ENCODE peak calls at places on chromosomes 5 and 9, in five cellular contexts. L is tibial artery, T is PC-3, J is right atrium auricular region, C is astrocyte. O is an unnamed sample.

GRCh38 chr5:74536658-74537057 is 103.9 kb downstream of the ENC1 start:
- DNase-seq in L (no peak), T (no peak), J (no peak), C (no peak), O (no peak)

GRCh38 chr9:108751301-108751824 is 104.4 kb downstream of the ACTL7B start:
- DNase-seq in L (no peak), T (no peak), J (no peak), C (no peak), O (no peak)

GRCh38 chr5:6365142-6365976 is 13.0 kb downstream of the MED10 start:
- DNase-seq in L (no peak), T (peak; percentile 79), J (peak; percentile 56), C (peak; percentile 16), O (no peak)

GRCh38 chr5:129431406-129431805 is 28.7 kb upstream of the ADAMTS19 start:
- DNase-seq in L (no peak), T (no peak), J (no peak), C (no peak), O (no peak)

GRCh38 chr9:93893194-93893593 is 62.0 kb downstream of the BARX1 start:
- DNase-seq in L (no peak), T (no peak), J (no peak), C (no peak), O (no peak)

GRCh38 chr5:54520438-54520846 is 2.9 kb downstream of the SNX18 start:
- DNase-seq in L (peak; percentile 41), T (peak; percentile 20), J (no peak), C (peak; percentile 56), O (no peak)

GRCh38 chr9:134059188-134059641 is 8.6 kb downstream of the BRD3 start:
- DNase-seq in L (peak; percentile 16), T (no peak), J (no peak), C (no peak), O (no peak)

GRCh38 chr5:139650031-139650688 is 2.0 kb downstream of the CXXC5 start:
- DNase-seq in L (no peak), T (no peak), J (no peak), C (no peak), O (no peak)

GRCh38 chr5:36305571-36306326 is 4.0 kb upstream of the RANBP3L start:
- DNase-seq in L (peak; percentile 36), T (peak; percentile 63), J (no peak), C (peak; percentile 14), O (peak; percentile 68)

GRCh38 chr9:94900222-94901018 is 173.9 kb downstream of the AOPEP start:
- DNase-seq in L (no peak), T (peak; percentile 82), J (no peak), C (peak; percentile 96), O (no peak)

GRCh38 chr5:68182534-68182933 is 33.0 kb upstream of the PIK3R1 start:
- DNase-seq in L (no peak), T (no peak), J (no peak), C (no peak), O (no peak)

GRCh38 chr5:142537938-142538337 is 148.0 kb downstream of the FGF1 start:
- DNase-seq in L (no peak), T (no peak), J (no peak), C (no peak), O (no peak)

GRCh38 chr5:160675988-160676387 is 176.0 kb downstream of the ATP10B start:
- DNase-seq in L (no peak), T (no peak), J (no peak), C (no peak), O (no peak)

GRCh38 chr9:124258765-124259272 is 1.1 kb downstream of the NEK6 start:
- DNase-seq in L (no peak), T (peak; percentile 2), J (no peak), C (no peak), O (no peak)

GRCh38 chr5:141732417-141732816 is 50.4 kb upstream of the ARAP3 start:
- DNase-seq in L (no peak), T (no peak), J (no peak), C (no peak), O (no peak)

GRCh38 chr9:132018957-132019405 is 60.7 kb downstream of the MED27 start:
- DNase-seq in L (no peak), T (no peak), J (no peak), C (peak; percentile 49), O (no peak)

GRCh38 chr5:18745988-18746615 is 1111.8 kb downstream of the TAF11L14 start:
- DNase-seq in L (no peak), T (peak; percentile 79), J (no peak), C (no peak), O (no peak)

GRCh38 chr5:171984748-171985419 is 21.6 kb downstream of the FBXW11 start:
- DNase-seq in L (no peak), T (peak; percentile 81), J (no peak), C (peak; percentile 99), O (no peak)

GRCh38 chr5:6820851-6821479 is 107.7 kb downstream of the TENT4A start:
- DNase-seq in L (no peak), T (peak; percentile 60), J (no peak), C (no peak), O (no peak)

GRCh38 chr9:93686880-93687236 is 110.5 kb downstream of the PHF2 start:
- DNase-seq in L (no peak), T (no peak), J (peak; percentile 28), C (no peak), O (no peak)

GRCh38 chr5:34998058-34998789 is 49.5 kb downstream of the AGXT2 start:
- DNase-seq in L (no peak), T (peak; percentile 11), J (no peak), C (peak; percentile 53), O (peak; percentile 40)

GRCh38 chr9:88874391-88874790 is 116.9 kb upstream of the S1PR3 start:
- DNase-seq in L (no peak), T (peak; percentile 8), J (no peak), C (peak; percentile 23), O (no peak)

GRCh38 chr5:69414885-69415583 is at the start of gene MARVELD2:
- DNase-seq in L (peak; percentile 38), T (peak; percentile 90), J (no peak), C (peak; percentile 14), O (no peak)

GRCh38 chr5:144698454-144698853 is 527.8 kb downstream of the KCTD16 start:
- DNase-seq in L (no peak), T (peak; percentile 1), J (no peak), C (peak; percentile 45), O (no peak)

DNA sequence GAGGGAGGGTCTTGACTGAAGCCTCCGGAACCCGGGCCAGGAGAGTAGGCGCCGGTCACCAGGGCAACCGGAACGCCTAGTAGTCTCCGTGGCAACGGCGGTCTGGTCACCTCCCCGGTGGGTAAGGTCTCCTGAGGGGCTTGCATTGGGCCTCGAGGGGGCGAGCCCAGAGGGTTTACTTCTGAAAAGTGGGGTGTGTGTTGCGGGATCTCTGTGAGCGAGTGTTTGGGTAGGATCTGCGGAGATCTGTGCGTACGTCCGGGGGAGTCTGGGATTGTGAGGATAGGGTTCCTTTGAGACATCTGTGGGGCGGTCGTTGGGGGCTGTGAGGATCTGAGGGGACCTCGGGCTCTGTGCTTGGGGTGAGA is at the start of gene FAM221B:
- DNase-seq in L (peak; percentile 35), T (no peak), J (no peak), C (no peak), O (no peak)
- H3K27ac ChIP-seq in L (peak within 1 kb of the TSS; percentile 99), T (no peak within 1 kb of the TSS), J (peak within 1 kb of the TSS; percentile 95), C (peak within 1 kb of the TSS; percentile 73), O (peak within 1 kb of the TSS; percentile 80)

DNA sequence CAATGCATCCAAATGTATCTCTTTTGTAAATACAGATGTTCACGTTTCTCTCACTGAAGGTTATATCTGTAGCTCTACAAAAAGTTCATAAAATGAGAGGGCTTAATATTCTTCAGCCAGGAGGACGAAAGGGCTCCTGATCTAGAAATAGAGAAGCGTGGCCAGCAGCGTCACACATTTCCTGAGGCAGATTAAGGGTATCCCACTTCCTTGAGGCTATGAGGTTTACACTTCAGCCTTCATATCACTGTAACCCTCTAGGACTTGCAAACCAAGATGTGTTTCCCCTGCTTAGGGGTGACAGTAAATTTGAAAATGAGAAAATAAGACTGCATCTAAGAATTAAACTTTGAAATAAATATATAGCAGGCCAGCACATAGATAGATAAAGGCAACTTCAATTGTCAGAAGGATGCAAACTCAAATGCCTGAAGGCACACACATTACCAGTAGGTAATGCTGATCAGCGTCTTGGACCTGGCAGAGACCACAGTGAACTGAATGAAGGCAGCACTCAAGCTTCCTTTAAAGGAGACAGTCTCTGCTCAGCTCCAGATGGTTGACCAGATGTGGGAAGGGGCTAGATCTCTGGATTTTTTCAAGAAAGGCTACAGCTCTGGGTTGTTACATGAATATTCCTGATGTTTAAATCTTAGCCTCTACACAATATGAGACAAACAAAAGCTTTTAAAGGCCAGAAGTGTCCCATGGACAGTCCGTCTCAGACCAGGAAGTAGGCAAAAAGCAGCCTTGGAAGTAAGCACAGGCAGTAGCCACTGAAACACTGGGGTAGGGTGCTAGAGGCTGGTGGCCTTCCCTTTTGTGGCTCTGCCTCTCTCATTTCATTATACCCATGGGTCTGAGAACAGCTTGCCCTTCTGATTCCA is 197.7 kb downstream of the MCTP1 start:
- DNase-seq in L (no peak), T (no peak), J (no peak), C (no peak), O (no peak)
- H3K4me3 ChIP-seq in L (no peak overlapping the region), T (no peak overlapping the region), J (no peak overlapping the region), C (no peak overlapping the region), O (no peak overlapping the region)

DNA sequence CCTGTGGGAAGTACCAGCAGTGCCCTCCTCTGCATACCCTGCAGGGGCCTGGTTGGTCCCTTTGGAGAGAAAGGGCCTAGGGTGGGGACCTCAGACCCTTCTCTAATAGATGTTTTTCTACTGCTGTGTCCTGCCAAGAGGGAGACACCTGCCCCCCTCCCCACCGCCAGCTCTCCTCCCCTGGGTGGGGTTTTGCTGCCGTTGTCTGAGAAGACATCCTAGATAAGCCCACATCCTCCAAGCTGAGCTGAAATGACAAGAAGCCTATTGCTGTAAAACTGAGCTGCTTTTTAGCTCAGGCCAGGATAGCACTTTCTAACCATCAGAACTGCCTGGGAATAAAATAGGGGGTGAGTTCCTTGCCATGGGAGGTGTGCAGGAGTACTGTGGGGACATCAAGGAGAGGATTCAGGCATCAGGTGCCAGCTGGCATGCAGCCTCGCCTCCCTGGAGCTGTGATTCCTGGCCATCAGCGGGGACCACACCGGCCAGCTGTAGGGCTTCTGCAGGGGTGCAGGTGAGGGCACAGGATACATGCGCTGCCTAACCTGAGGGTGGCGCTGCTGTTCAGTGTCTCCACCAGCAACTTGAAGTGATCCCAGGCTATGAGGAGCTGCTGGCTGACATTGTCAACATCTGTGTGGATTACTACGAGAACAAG is 37.9 kb downstream of the CYFIP2 start:
- DNase-seq in L (no peak), T (peak; percentile 57), J (no peak), C (no peak), O (no peak)
- H3K27ac ChIP-seq in L (no peak overlapping the region), T (no peak overlapping the region), J (no peak overlapping the region), C (no peak overlapping the region), O (no peak overlapping the region)

GRCh38 chr9:128771745-128772519 is at the start of gene ZER1:
- DNase-seq in L (peak; percentile 92), T (peak; percentile 86), J (peak; percentile 92), C (peak; percentile 67), O (peak; percentile 89)
- H3K4me3 ChIP-seq in L (peak within 1 kb of the TSS; percentile 84), T (peak within 1 kb of the TSS; percentile 87), J (peak within 1 kb of the TSS; percentile 86), C (peak within 1 kb of the TSS; percentile 81), O (peak within 1 kb of the TSS; percentile 89)

DNA sequence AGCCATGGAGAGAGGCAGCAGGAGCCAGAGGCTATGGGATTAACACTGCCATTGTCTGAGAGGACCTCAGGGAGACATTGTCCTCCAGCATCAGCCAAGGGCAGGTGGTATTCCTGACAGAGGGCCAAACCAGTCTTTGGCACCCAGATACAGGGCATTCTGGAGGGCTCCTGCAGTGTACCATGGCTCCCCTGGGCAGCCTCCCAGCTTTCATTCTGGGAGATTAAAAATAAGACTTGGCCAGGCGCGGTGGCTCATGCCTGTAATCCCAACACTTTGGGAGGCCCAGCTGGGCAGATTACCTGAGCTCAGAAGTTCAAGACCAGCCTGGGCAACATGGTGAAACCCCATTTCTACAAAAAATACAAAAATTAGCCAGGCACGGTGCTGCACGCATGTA is 4.2 kb downstream of the MTAP start:
- DNase-seq in L (no peak), T (no peak), J (no peak), C (no peak), O (no peak)
- H3K27ac ChIP-seq in L (no peak overlapping the region), T (no peak overlapping the region), J (no peak overlapping the region), C (no peak overlapping the region), O (no peak overlapping the region)

O was measured in dorsolateral prefrontal cortex.